ENCODE peak calls at places on chromosome 15, in ten cellular contexts. S is psoas muscle; B is aorta; G is stimulated activated naive CD8-positive, alpha-beta T cell treated with anti-CD3 and anti-CD28 coated beads, Interleukin-15, amount 100 ng/mL, for 72 hours; C is activated CD4-positive, alpha-beta T cell treated with anti-CD3 and anti-CD28 coated beads for 36 hours; W is natural killer cell; U is IMR-90; L is lower lobe of right lung; D is PC-3; I is right cardiac atrium. P is an unnamed sample.
A peak's percentile ranks its signal among the peaks of the same experiment; 100 is the strongest.

GRCh38 chr15:85474700-85475316 is 94.4 kb downstream of the AKAP13 start:
- ATAC-seq in S (no peak), B (no peak), G (no peak), C (no peak), W (no peak), U (no peak), L (no peak), D (no peak), I (no peak), P (no peak)

GRCh38 chr15:89167267-89168176 is 53.9 kb downstream of the RLBP1 start:
- ATAC-seq in S (peak; percentile 86), B (peak; percentile 42), G (peak; percentile 95), C (peak; percentile 84), W (no peak), U (no peak), L (peak; percentile 80), D (peak; percentile 84), I (no peak), P (peak; percentile 23)

GRCh38 chr15:85649372-85649771 is 145.4 kb downstream of the KLHL25 start:
- ATAC-seq in S (peak; percentile 77), B (peak; percentile 75), G (peak; percentile 53), C (peak; percentile 58), W (peak; percentile 36), U (peak; percentile 76), L (peak; percentile 74), D (no peak), I (peak; percentile 80), P (peak; percentile 75)

GRCh38 chr15:43151688-43152087 is 18.3 kb downstream of the TMEM62 start:
- ATAC-seq in S (no peak), B (no peak), G (peak; percentile 73), C (peak; percentile 55), W (peak; percentile 44), U (no peak), L (no peak), D (no peak), I (no peak), P (no peak)

GRCh38 chr15:43218908-43219706 is 1.7 kb downstream of the EPB42 start:
- ATAC-seq in S (no peak), B (no peak), G (no peak), C (peak; percentile 63), W (peak; percentile 43), U (no peak), L (no peak), D (no peak), I (no peak), P (no peak)

GRCh38 chr15:57425842-57426241 is 49.5 kb downstream of the CGNL1 start:
- ATAC-seq in S (no peak), B (no peak), G (no peak), C (no peak), W (no peak), U (no peak), L (no peak), D (no peak), I (no peak), P (no peak)

GRCh38 chr15:64773606-64774555 is 1.5 kb downstream of the RBPMS2 start:
- ATAC-seq in S (no peak), B (no peak), G (no peak), C (no peak), W (peak; percentile 28), U (no peak), L (no peak), D (no peak), I (peak; percentile 47), P (peak; percentile 3)

GRCh38 chr15:77715860-77716259 is 83.1 kb upstream of the LINGO1 start:
- ATAC-seq in S (no peak), B (no peak), G (no peak), C (no peak), W (no peak), U (no peak), L (no peak), D (no peak), I (no peak), P (no peak)

GRCh38 chr15:31214864-31215489 is 111.7 kb upstream of the KLF13 start:
- ATAC-seq in S (peak; percentile 69), B (peak; percentile 57), G (peak; percentile 49), C (peak; percentile 27), W (peak; percentile 14), U (no peak), L (peak; percentile 71), D (no peak), I (peak; percentile 51), P (peak; percentile 65)

GRCh38 chr15:33089878-33090757 is 104.4 kb downstream of the FMN1 start:
- ATAC-seq in S (peak; percentile 80), B (no peak), G (peak; percentile 68), C (no peak), W (no peak), U (peak; percentile 75), L (peak; percentile 75), D (no peak), I (peak; percentile 51), P (peak; percentile 81)

GRCh38 chr15:68328485-68328884 is 50.9 kb downstream of the FEM1B start:
- ATAC-seq in S (no peak), B (no peak), G (no peak), C (peak; percentile 93), W (no peak), U (no peak), L (no peak), D (no peak), I (no peak), P (no peak)

GRCh38 chr15:29805043-29805707 is 17.1 kb downstream of the TJP1 start:
- ATAC-seq in S (no peak), B (no peak), G (no peak), C (no peak), W (no peak), U (peak; percentile 67), L (peak; percentile 78), D (peak; percentile 79), I (peak; percentile 93), P (peak; percentile 73)

GRCh38 chr15:31892513-31892912 is 137.8 kb upstream of the CHRNA7 start:
- ATAC-seq in S (no peak), B (no peak), G (no peak), C (no peak), W (no peak), U (no peak), L (no peak), D (no peak), I (no peak), P (no peak)

P was measured in gastroesophageal sphincter.